ENCODE peak calls at places on chromosomes 4 and X, in four cellular contexts. V is stomach, Y is Panc1, T is GM23338. Z is an unnamed sample. For H3K36me3, the result is how much of the 10 kb centered on the place peaks cover.

GRCh38 chr4:44150091-44150576 is 298.5 kb downstream of the KCTD8 start:
- DNase-seq in Y (no peak), T (no peak), V (no peak), Z (no peak)

GRCh38 chrX:13748486-13748885 is 13.9 kb downstream of the OFD1 start:
- DNase-seq in Y (no peak), T (no peak), V (no peak), Z (no peak)

GRCh38 chr4:58649236-58649635 is 1539.1 kb upstream of the IGFBP7 start:
- DNase-seq in T (no peak), V (no peak), Y (no peak), Z (no peak)

GRCh38 chr4:4761128-4761991 is 98.1 kb upstream of the MSX1 start:
- DNase-seq in V (no peak), T (peak), Y (no peak), Z (no peak)

GRCh38 chr4:7861440-7861881 is 78.2 kb downstream of the AFAP1 start:
- DNase-seq in V (no peak), Y (no peak), T (peak), Z (no peak)

GRCh38 chr4:26619784-26620183 is 35.9 kb downstream of the TBC1D19 start:
- DNase-seq in V (no peak), T (no peak), Y (no peak), Z (no peak)

GRCh38 chrX:9227276-9227675 is 193.3 kb upstream of the FAM9B start:
- DNase-seq in V (no peak), T (no peak), Y (no peak), Z (no peak)

GRCh38 chr4:13922459-13922858 is 294.9 kb upstream of the BOD1L1 start:
- DNase-seq in T (no peak), V (no peak), Y (no peak), Z (no peak)

GRCh38 chr4:109040441-109040840 is 262.0 kb downstream of the COL25A1 start:
- DNase-seq in V (no peak), T (no peak), Y (no peak), Z (no peak)

GRCh38 chr4:8846046-8846720 is 25.5 kb downstream of the HMX1 start:
- DNase-seq in T (no peak), Y (no peak), V (no peak), Z (no peak)

GRCh38 chr4:112521123-112522116 is 5.4 kb upstream of the NEUROG2 start:
- DNase-seq in V (no peak), T (peak), Y (no peak), Z (no peak)

GRCh38 chrX:7996414-7996813 is 69.2 kb upstream of the PNPLA4 start:
- DNase-seq in Y (peak), T (peak), V (peak), Z (no peak)

GRCh38 chr4:107893171-107894137 is 37.9 kb upstream of the CYP2U1 start:
- DNase-seq in V (no peak), Y (no peak), T (no peak), Z (no peak)

GRCh38 chr4:175447006-175447405 is 365.1 kb downstream of the GPM6A start:
- DNase-seq in T (no peak), Y (no peak), V (no peak), Z (no peak)

GRCh38 chr4:48779095-48779997 is 733 bp downstream of the FRYL start:
- DNase-seq in T (peak), V (peak), Y (no peak), Z (peak)

GRCh38 chr4:154928640-154929257 is 147.7 kb downstream of the RBM46 start:
- DNase-seq in T (peak), V (no peak), Y (no peak), Z (no peak)

GRCh38 chr4:110904435-110905050 is 281.7 kb upstream of the PITX2 start:
- DNase-seq in V (no peak), T (no peak), Y (no peak), Z (no peak)

GRCh38 chr4:86825511-86825910 is 23.7 kb downstream of the SLC10A6 start:
- DNase-seq in Y (no peak), T (no peak), V (no peak), Z (no peak)

GRCh38 chr4:6920174-6920573 is 10.5 kb downstream of the TBC1D14 start:
- DNase-seq in T (no peak), Y (no peak), V (no peak), Z (no peak)

GRCh38 chrX:30217465-30217864 is 2.1 kb downstream of the MAGEB2 start:
- DNase-seq in V (no peak), T (no peak), Y (no peak), Z (no peak)

GRCh38 chr4:184649971-184650855 is 675 bp downstream of the PRIMPOL start:
- DNase-seq in Y (no peak), V (no peak), T (peak), Z (peak)

GRCh38 chr4:7384929-7385890 is 49.5 kb downstream of the PSAPL1 start:
- DNase-seq in Y (no peak), V (no peak), T (no peak), Z (no peak)

GRCh38 chr4:1967512-1968149 is 41.1 kb downstream of the NELFA start:
- DNase-seq in V (no peak), Y (no peak), T (no peak), Z (no peak)

GRCh38 chr4:169665039-169665732 is 44.8 kb downstream of the CLCN3 start:
- DNase-seq in T (no peak), Y (no peak), V (no peak), Z (no peak)
- TF ChIP-seq POLR2AphosphoS5 in T (no peak), Y (no peak), V (no peak), Z (no peak)

DNA sequence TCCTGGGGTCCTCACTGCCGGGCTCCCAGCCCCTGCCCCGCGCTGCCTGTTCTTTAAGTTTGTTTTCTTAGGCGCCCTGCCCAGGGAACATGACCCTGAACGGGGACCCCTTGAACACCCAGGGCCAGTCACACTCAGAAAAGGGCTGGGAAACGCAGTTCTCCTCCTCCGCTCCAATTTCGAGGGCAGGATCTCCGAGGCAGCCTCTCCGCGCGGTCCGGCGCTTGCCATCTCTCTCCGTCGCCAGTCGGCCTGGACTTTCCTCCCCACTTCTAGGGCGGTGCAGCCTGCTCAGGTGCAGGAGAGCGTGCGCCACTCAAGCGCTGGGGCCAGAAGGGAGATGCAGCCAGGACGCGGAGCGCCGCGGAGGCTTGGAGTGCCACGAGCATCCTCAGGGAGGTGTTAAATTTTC is 9.9 kb downstream of the PRDM8 start:
- DNase-seq in Y (no peak), T (peak), V (no peak), Z (no peak)
- H3K4me3 ChIP-seq in Y (no peak), T (peak), V (no peak), Z (no peak)

GRCh38 chrX:78111140-78111931 is 7.3 kb downstream of the PGK1 start:
- DNase-seq in T (no peak), V (no peak), Y (no peak), Z (no peak)
- H3K36me3 ChIP-seq in T (under half), V (under half), Y (under half), Z (under half)

GRCh38 chr4:114184901-114185300 is 205.5 kb upstream of the ARSJ start:
- DNase-seq in T (no peak), Y (no peak), V (no peak), Z (no peak)
- TF ChIP-seq POLR2AphosphoS5 in T (no peak), Y (no peak), V (no peak), Z (no peak)

GRCh38 chr4:168877779-168878491 is 132.1 kb downstream of the CBR4 start:
- DNase-seq in Y (no peak), T (peak), V (no peak), Z (no peak)
- H3K4me3 ChIP-seq in Y (peak), T (peak), V (peak), Z (peak)

DNA sequence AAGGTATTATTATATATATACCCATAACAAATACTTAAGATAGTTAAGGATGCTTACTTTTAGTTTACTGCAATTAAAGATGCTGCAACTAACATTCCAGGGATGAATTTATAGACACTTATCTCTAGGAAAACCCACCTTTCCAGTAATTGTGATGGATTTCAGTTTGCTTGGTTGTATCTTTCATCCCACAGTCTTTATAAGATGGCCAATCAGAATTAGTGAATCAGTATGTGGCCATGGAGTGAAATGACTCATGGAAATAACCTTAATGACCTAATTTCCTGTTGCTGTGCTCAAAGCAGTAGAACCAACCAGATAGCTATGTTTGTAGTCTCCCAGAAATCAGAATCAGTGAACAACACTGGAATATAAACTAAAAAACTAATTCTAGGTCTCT is 26.4 kb downstream of the MOSPD2 start:
- DNase-seq in T (no peak), Y (peak), V (no peak), Z (no peak)
- H3K36me3 ChIP-seq in T (under half), Y (under half), V (under half), Z (under half)

GRCh38 chr4:151727365-151727764 is 33.4 kb downstream of the GATB start:
- DNase-seq in V (no peak), T (no peak), Y (no peak), Z (no peak)

GRCh38 chr4:151730003-151730559 is 30.7 kb downstream of the GATB start:
- DNase-seq in T (peak), V (no peak), Y (no peak), Z (no peak)

GRCh38 chr4:151728679-151729078 is 32.1 kb downstream of the GATB start:
- DNase-seq in Y (no peak), T (no peak), V (no peak), Z (no peak)

GRCh38 chr4:151721466-151721865 is 39.3 kb downstream of the GATB start:
- DNase-seq in T (peak), Y (no peak), V (no peak), Z (no peak)

DNA sequence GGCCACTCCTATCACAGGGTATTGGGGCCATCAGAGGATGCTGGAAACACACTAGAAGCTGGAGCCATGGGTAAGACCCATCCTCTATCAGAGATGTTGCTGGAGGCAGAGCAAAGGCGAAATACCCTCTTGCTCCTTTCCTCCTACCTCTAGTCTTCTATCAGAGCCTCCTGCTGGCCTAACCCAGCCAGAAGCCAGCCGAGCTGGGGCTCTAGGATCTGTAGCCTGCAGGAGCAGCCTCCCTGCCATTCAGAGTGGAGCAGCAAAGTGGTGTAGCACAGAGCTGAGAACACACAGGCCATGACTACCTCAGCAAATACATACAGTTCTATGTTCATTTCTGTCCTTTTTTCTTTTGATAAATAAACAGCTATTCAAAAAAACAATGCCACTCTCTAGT is 35.7 kb downstream of the GATB start:
- DNase-seq in Y (no peak), T (peak), V (no peak), Z (no peak)
- TF ChIP-seq POLR2AphosphoS5 in Y (no peak), T (no peak), V (no peak), Z (no peak)

GRCh38 chrX:66328950-66329596 is 165.0 kb downstream of the HEPH start:
- DNase-seq in Y (no peak), T (no peak), V (no peak), Z (no peak)
- H3K4me3 ChIP-seq in Y (no peak), T (no peak), V (no peak), Z (no peak)

GRCh38 chr4:773214-773613 is 52.7 kb downstream of the CPLX1 start:
- DNase-seq in V (no peak), Y (no peak), T (no peak), Z (no peak)
- H3K36me3 ChIP-seq in V (under half), Y (under half), T (under half), Z (under half)

GRCh38 chr4:46388860-46389259 is 1.1 kb downstream of the GABRA2 start:
- DNase-seq in T (no peak), Y (no peak), V (no peak), Z (no peak)

GRCh38 chr4:46389301-46389761 is 597 bp downstream of the GABRA2 start:
- DNase-seq in Y (no peak), T (peak), V (no peak), Z (no peak)

GRCh38 chr4:46385235-46385634 is 4.7 kb downstream of the GABRA2 start:
- DNase-seq in V (no peak), Y (no peak), T (no peak), Z (no peak)

GRCh38 chr4:46387956-46388355 is 2.0 kb downstream of the GABRA2 start:
- DNase-seq in V (no peak), T (peak), Y (no peak), Z (no peak)

GRCh38 chr4:46386570-46386969 is 3.4 kb downstream of the GABRA2 start:
- DNase-seq in V (no peak), T (peak), Y (no peak), Z (no peak)
- TF ChIP-seq POLR2AphosphoS5 in V (no peak), T (no peak), Y (no peak), Z (no peak)